ENCODE peak calls at places on chromosome 15, in nine cellular contexts. One of them, this sample, is unnamed. For H3K36me3, the result is how much of the 10 kb centered on the place peaks cover.

GRCh38 chr15:68209735-68210408 is 4.7 kb upstream of the CALML4 start:
- DNase-seq in cardiac muscle cell: no peak
- DNase-seq in tibial nerve: no peak
- DNase-seq in mucosa of descending colon: no peak
- DNase-seq in CD4-positive, alpha-beta memory T cell: no peak
- DNase-seq in pancreas: no peak
- DNase-seq in naive thymus-derived CD4-positive, alpha-beta T cell: no peak
- DNase-seq in OCI-LY7: peak
- DNase-seq in left ventricle myocardium inferior: peak
- DNase-seq in this sample: no peak

GRCh38 chr15:74669627-74670026 is 26.2 kb downstream of the EDC3 start:
- DNase-seq in cardiac muscle cell: no peak
- DNase-seq in tibial nerve: no peak
- DNase-seq in mucosa of descending colon: no peak
- DNase-seq in CD4-positive, alpha-beta memory T cell: no peak
- DNase-seq in pancreas: no peak
- DNase-seq in naive thymus-derived CD4-positive, alpha-beta T cell: no peak
- DNase-seq in OCI-LY7: no peak
- DNase-seq in left ventricle myocardium inferior: no peak
- DNase-seq in this sample: no peak

GRCh38 chr15:85756411-85757072 is 38.2 kb downstream of the KLHL25 start:
- DNase-seq in cardiac muscle cell: no peak
- DNase-seq in tibial nerve: peak
- DNase-seq in mucosa of descending colon: no peak
- DNase-seq in CD4-positive, alpha-beta memory T cell: no peak
- DNase-seq in pancreas: peak
- DNase-seq in naive thymus-derived CD4-positive, alpha-beta T cell: no peak
- DNase-seq in OCI-LY7: no peak
- DNase-seq in left ventricle myocardium inferior: peak
- DNase-seq in this sample: no peak

GRCh38 chr15:74318376-74319137 is 48.9 kb downstream of the CYP11A1 start:
- DNase-seq in cardiac muscle cell: no peak
- DNase-seq in tibial nerve: no peak
- DNase-seq in mucosa of descending colon: no peak
- DNase-seq in CD4-positive, alpha-beta memory T cell: no peak
- DNase-seq in pancreas: no peak
- DNase-seq in naive thymus-derived CD4-positive, alpha-beta T cell: no peak
- DNase-seq in OCI-LY7: no peak
- DNase-seq in left ventricle myocardium inferior: peak
- DNase-seq in this sample: no peak

GRCh38 chr15:84886211-84886983 is 1.9 kb downstream of the SLC28A1 start:
- DNase-seq in cardiac muscle cell: no peak
- DNase-seq in tibial nerve: no peak
- DNase-seq in mucosa of descending colon: no peak
- DNase-seq in CD4-positive, alpha-beta memory T cell: no peak
- DNase-seq in pancreas: no peak
- DNase-seq in naive thymus-derived CD4-positive, alpha-beta T cell: no peak
- DNase-seq in OCI-LY7: no peak
- DNase-seq in left ventricle myocardium inferior: no peak
- DNase-seq in this sample: no peak

GRCh38 chr15:28131946-28132345 is 32.8 kb upstream of the OCA2 start:
- DNase-seq in cardiac muscle cell: no peak
- DNase-seq in tibial nerve: no peak
- DNase-seq in mucosa of descending colon: no peak
- DNase-seq in CD4-positive, alpha-beta memory T cell: no peak
- DNase-seq in pancreas: no peak
- DNase-seq in naive thymus-derived CD4-positive, alpha-beta T cell: no peak
- DNase-seq in OCI-LY7: no peak
- DNase-seq in left ventricle myocardium inferior: no peak
- DNase-seq in this sample: no peak

GRCh38 chr15:36230741-36231140 is 348.7 kb upstream of the CDIN1 start:
- DNase-seq in cardiac muscle cell: no peak
- DNase-seq in tibial nerve: no peak
- DNase-seq in mucosa of descending colon: no peak
- DNase-seq in CD4-positive, alpha-beta memory T cell: no peak
- DNase-seq in pancreas: no peak
- DNase-seq in naive thymus-derived CD4-positive, alpha-beta T cell: no peak
- DNase-seq in OCI-LY7: no peak
- DNase-seq in left ventricle myocardium inferior: no peak
- DNase-seq in this sample: no peak

GRCh38 chr15:77550275-77551251 is 82.1 kb downstream of the LINGO1 start:
- DNase-seq in cardiac muscle cell: peak
- DNase-seq in tibial nerve: no peak
- DNase-seq in mucosa of descending colon: no peak
- DNase-seq in CD4-positive, alpha-beta memory T cell: no peak
- DNase-seq in pancreas: no peak
- DNase-seq in naive thymus-derived CD4-positive, alpha-beta T cell: no peak
- DNase-seq in OCI-LY7: no peak
- DNase-seq in left ventricle myocardium inferior: no peak
- DNase-seq in this sample: no peak

GRCh38 chr15:79008666-79009065 is 63.8 kb upstream of the CTSH start:
- DNase-seq in cardiac muscle cell: peak
- DNase-seq in tibial nerve: no peak
- DNase-seq in mucosa of descending colon: no peak
- DNase-seq in CD4-positive, alpha-beta memory T cell: no peak
- DNase-seq in pancreas: no peak
- DNase-seq in naive thymus-derived CD4-positive, alpha-beta T cell: no peak
- DNase-seq in OCI-LY7: no peak
- DNase-seq in left ventricle myocardium inferior: no peak
- DNase-seq in this sample: no peak

GRCh38 chr15:76149291-76149910 is 89.6 kb downstream of the TMEM266 start:
- DNase-seq in cardiac muscle cell: no peak
- DNase-seq in tibial nerve: no peak
- DNase-seq in mucosa of descending colon: no peak
- DNase-seq in CD4-positive, alpha-beta memory T cell: no peak
- DNase-seq in pancreas: no peak
- DNase-seq in naive thymus-derived CD4-positive, alpha-beta T cell: no peak
- DNase-seq in OCI-LY7: no peak
- DNase-seq in left ventricle myocardium inferior: no peak
- DNase-seq in this sample: no peak

GRCh38 chr15:68143785-68144184 is 61.3 kb downstream of the CALML4 start:
- DNase-seq in cardiac muscle cell: no peak
- DNase-seq in tibial nerve: no peak
- DNase-seq in mucosa of descending colon: no peak
- DNase-seq in CD4-positive, alpha-beta memory T cell: no peak
- DNase-seq in pancreas: no peak
- DNase-seq in naive thymus-derived CD4-positive, alpha-beta T cell: no peak
- DNase-seq in OCI-LY7: no peak
- DNase-seq in left ventricle myocardium inferior: no peak
- DNase-seq in this sample: no peak

GRCh38 chr15:77225641-77226040 is 154.7 kb upstream of the TSPAN3 start:
- DNase-seq in cardiac muscle cell: no peak
- DNase-seq in tibial nerve: no peak
- DNase-seq in mucosa of descending colon: no peak
- DNase-seq in CD4-positive, alpha-beta memory T cell: no peak
- DNase-seq in pancreas: no peak
- DNase-seq in naive thymus-derived CD4-positive, alpha-beta T cell: no peak
- DNase-seq in OCI-LY7: no peak
- DNase-seq in left ventricle myocardium inferior: no peak
- DNase-seq in this sample: no peak

GRCh38 chr15:93037341-93038063 is 51.5 kb downstream of the RGMA start:
- DNase-seq in cardiac muscle cell: peak
- DNase-seq in tibial nerve: peak
- DNase-seq in mucosa of descending colon: peak
- DNase-seq in CD4-positive, alpha-beta memory T cell: no peak
- DNase-seq in pancreas: no peak
- DNase-seq in naive thymus-derived CD4-positive, alpha-beta T cell: no peak
- DNase-seq in OCI-LY7: no peak
- DNase-seq in left ventricle myocardium inferior: peak
- DNase-seq in this sample: no peak

GRCh38 chr15:68994149-68994548 is 20.3 kb upstream of the NOX5 start:
- DNase-seq in cardiac muscle cell: no peak
- DNase-seq in tibial nerve: no peak
- DNase-seq in mucosa of descending colon: no peak
- DNase-seq in CD4-positive, alpha-beta memory T cell: no peak
- DNase-seq in pancreas: no peak
- DNase-seq in naive thymus-derived CD4-positive, alpha-beta T cell: no peak
- DNase-seq in OCI-LY7: no peak
- DNase-seq in left ventricle myocardium inferior: no peak
- DNase-seq in this sample: peak

DNA sequence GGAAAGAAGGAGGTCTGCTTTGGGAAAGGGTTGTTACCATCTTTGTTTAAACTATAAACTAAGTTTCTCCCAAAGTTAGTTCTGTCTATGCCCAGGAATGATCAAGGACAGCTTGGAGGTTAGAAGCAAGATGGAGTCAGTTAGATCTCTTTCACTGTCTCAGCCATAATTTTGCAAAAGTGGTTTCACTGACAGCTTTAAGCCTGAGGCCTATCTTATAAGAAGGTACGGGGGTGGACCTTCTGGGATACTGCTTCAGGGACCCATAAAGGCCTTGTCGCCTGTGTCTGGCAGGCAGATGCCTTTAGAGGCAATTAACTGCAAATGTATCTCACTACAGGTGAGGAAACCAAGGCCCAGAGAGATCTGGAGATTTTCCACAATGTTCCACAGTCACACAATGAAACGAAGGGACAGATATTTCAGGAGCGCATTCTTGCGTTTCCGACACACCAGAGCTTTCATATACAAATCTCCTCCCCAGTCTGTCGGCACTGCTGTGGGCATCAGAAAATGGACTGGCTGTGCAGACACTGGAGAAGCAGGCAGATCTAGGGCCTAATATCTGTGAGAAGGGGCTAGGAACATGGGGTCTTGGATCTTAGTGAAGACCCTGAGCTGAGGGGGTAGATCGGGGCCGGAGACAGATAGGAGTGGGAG is 169.5 kb upstream of the SMAD3 start:
- DNase-seq in cardiac muscle cell: no peak
- DNase-seq in tibial nerve: no peak
- DNase-seq in mucosa of descending colon: no peak
- DNase-seq in CD4-positive, alpha-beta memory T cell: no peak
- DNase-seq in pancreas: no peak
- DNase-seq in naive thymus-derived CD4-positive, alpha-beta T cell: no peak
- DNase-seq in OCI-LY7: no peak
- DNase-seq in left ventricle myocardium inferior: no peak
- DNase-seq in this sample: no peak
- H3K4me3 ChIP-seq in cardiac muscle cell: no peak
- H3K4me3 ChIP-seq in tibial nerve: no peak
- H3K4me3 ChIP-seq in mucosa of descending colon: no peak
- H3K4me3 ChIP-seq in CD4-positive, alpha-beta memory T cell: no peak
- H3K4me3 ChIP-seq in pancreas: no peak
- H3K4me3 ChIP-seq in naive thymus-derived CD4-positive, alpha-beta T cell: no peak
- H3K4me3 ChIP-seq in OCI-LY7: no peak
- H3K4me3 ChIP-seq in left ventricle myocardium inferior: no peak
- H3K4me3 ChIP-seq in this sample: no peak

DNA sequence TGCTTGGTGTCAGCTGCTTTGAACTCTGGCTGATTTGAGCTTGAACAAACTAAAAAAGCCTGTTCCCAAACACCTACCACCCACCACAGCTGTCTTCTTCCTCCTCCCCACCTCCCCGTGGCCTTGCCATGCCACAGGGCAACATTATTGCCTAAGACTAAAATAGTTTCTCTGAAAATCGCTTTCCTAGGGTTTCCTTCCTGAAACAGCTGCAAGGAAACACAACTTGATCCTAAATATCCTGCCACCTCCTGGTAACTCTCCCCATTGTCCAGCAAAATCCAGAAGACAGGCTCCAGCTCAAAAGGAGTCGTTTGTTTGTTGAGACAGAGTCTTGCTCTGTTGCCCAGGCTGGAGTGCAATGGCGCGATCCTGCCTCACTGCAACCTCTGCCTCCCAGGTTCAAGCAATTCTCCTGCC is 193.9 kb upstream of the TPM1 start:
- DNase-seq in cardiac muscle cell: no peak
- DNase-seq in tibial nerve: no peak
- DNase-seq in mucosa of descending colon: no peak
- DNase-seq in CD4-positive, alpha-beta memory T cell: no peak
- DNase-seq in pancreas: peak
- DNase-seq in naive thymus-derived CD4-positive, alpha-beta T cell: no peak
- DNase-seq in OCI-LY7: no peak
- DNase-seq in left ventricle myocardium inferior: no peak
- DNase-seq in this sample: no peak
- H3K36me3 ChIP-seq in cardiac muscle cell: under half
- H3K36me3 ChIP-seq in tibial nerve: under half
- H3K36me3 ChIP-seq in mucosa of descending colon: under half
- H3K36me3 ChIP-seq in CD4-positive, alpha-beta memory T cell: under half
- H3K36me3 ChIP-seq in pancreas: under half
- H3K36me3 ChIP-seq in naive thymus-derived CD4-positive, alpha-beta T cell: under half
- H3K36me3 ChIP-seq in OCI-LY7: under half
- H3K36me3 ChIP-seq in left ventricle myocardium inferior: under half
- H3K36me3 ChIP-seq in this sample: under half

DNA sequence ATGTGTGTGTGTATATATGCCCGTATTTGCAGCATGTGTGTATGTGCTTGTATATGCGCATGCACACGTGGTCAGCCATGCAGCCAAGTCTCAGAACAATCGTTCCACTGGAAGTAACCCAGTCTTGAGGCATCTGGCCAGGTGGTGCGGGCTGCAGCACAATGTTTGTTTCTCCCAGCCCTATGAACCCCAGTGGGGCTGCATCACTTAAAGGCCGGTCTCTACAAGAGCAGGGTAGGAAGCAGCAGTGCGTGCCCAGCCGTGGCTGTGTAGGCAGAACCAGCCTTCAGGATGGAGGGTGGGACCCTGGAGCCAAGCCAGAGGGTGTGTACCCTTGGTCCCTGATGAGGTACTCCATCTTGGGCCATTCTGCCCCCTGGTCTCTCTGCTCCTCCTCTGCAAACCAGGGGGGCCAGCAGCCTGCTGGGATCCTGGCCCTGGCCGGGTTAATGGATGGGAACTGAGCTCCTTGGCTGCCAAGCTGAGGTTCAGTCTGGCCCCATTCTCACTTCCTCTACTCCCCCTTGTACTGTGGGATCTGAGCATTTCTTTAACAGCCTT is 11.8 kb downstream of the KLF13 start:
- DNase-seq in cardiac muscle cell: no peak
- DNase-seq in tibial nerve: no peak
- DNase-seq in mucosa of descending colon: peak
- DNase-seq in CD4-positive, alpha-beta memory T cell: no peak
- DNase-seq in pancreas: no peak
- DNase-seq in naive thymus-derived CD4-positive, alpha-beta T cell: no peak
- DNase-seq in OCI-LY7: peak
- DNase-seq in left ventricle myocardium inferior: no peak
- DNase-seq in this sample: peak
- H3K4me3 ChIP-seq in cardiac muscle cell: no peak
- H3K4me3 ChIP-seq in tibial nerve: no peak
- H3K4me3 ChIP-seq in mucosa of descending colon: no peak
- H3K4me3 ChIP-seq in CD4-positive, alpha-beta memory T cell: peak
- H3K4me3 ChIP-seq in pancreas: no peak
- H3K4me3 ChIP-seq in naive thymus-derived CD4-positive, alpha-beta T cell: peak
- H3K4me3 ChIP-seq in OCI-LY7: peak
- H3K4me3 ChIP-seq in left ventricle myocardium inferior: peak
- H3K4me3 ChIP-seq in this sample: no peak

DNA sequence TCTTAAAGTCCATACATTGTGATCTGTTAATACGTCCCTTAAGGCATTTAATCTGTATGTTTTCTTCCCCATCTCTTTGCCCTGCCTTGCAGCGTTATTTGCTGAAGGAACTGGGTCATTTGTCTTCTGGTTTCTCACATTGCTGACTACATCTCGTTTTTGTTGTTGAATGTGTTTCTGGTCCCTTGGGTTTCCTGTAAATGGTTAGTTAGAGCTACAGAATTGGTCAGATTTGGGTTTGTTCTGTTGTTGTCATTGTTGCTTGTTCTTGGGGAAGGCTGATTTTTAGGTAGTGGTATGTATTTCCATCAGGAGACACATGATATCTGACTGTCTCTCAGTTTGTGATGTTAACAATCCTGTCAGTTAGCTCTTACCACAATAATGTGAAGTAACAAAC is 27.0 kb upstream of the ITPKA start:
- DNase-seq in cardiac muscle cell: no peak
- DNase-seq in tibial nerve: no peak
- DNase-seq in mucosa of descending colon: no peak
- DNase-seq in CD4-positive, alpha-beta memory T cell: no peak
- DNase-seq in pancreas: no peak
- DNase-seq in naive thymus-derived CD4-positive, alpha-beta T cell: no peak
- DNase-seq in OCI-LY7: no peak
- DNase-seq in left ventricle myocardium inferior: no peak
- DNase-seq in this sample: no peak
- H3K36me3 ChIP-seq in cardiac muscle cell: under half
- H3K36me3 ChIP-seq in tibial nerve: half or more
- H3K36me3 ChIP-seq in mucosa of descending colon: under half
- H3K36me3 ChIP-seq in CD4-positive, alpha-beta memory T cell: under half
- H3K36me3 ChIP-seq in pancreas: under half
- H3K36me3 ChIP-seq in naive thymus-derived CD4-positive, alpha-beta T cell: under half
- H3K36me3 ChIP-seq in OCI-LY7: half or more
- H3K36me3 ChIP-seq in left ventricle myocardium inferior: half or more
- H3K36me3 ChIP-seq in this sample: under half